ENCODE peak calls at places on chromosomes 13 and 19, in six cellular contexts. D is kidney, G is cardiac muscle cell, T is ascending aorta, R is RWPE2, N is Caco-2. I is an unnamed sample.

GRCh38 chr13:27401210-27401609 is 23.2 kb upstream of the GTF3A start:
- DNase-seq in T (no peak), N (no peak), D (no peak), G (no peak), R (no peak), I (no peak)

GRCh38 chr19:4456566-4456842 is 1.1 kb downstream of the UBXN6 start:
- DNase-seq in N (no peak), R (no peak), T (no peak), D (no peak), G (peak; percentile 81), I (no peak)

GRCh38 chr19:1618157-1619093 is 13.2 kb upstream of the UQCR11 start:
- DNase-seq in R (peak; percentile 44), G (peak; percentile 20), D (peak; percentile 63), T (no peak), N (peak; percentile 59), I (no peak)

GRCh38 chr19:54162241-54162805 is 2.8 kb upstream of the LENG1 start:
- DNase-seq in G (peak; percentile 73), D (peak; percentile 96), T (peak; percentile 39), N (peak; percentile 94), R (peak; percentile 89), I (no peak)

GRCh38 chr13:94280357-94280756 is 199.1 kb downstream of the DCT start:
- DNase-seq in G (no peak), N (no peak), D (no peak), R (no peak), T (no peak), I (no peak)

GRCh38 chr13:48723168-48723567 is 69.4 kb downstream of the CYSLTR2 start:
- DNase-seq in G (no peak), T (no peak), N (no peak), R (no peak), D (no peak), I (no peak)

GRCh38 chr13:95184317-95184716 is 116.9 kb downstream of the ABCC4 start:
- DNase-seq in G (no peak), T (no peak), D (no peak), R (no peak), N (no peak), I (no peak)

GRCh38 chr19:6425732-6426686 is 1.4 kb upstream of the KHSRP start:
- DNase-seq in G (no peak), D (no peak), R (no peak), N (peak; percentile 68), T (no peak), I (no peak)

GRCh38 chr13:75481176-75482069 is 546 bp downstream of the TBC1D4 start:
- DNase-seq in N (peak; percentile 60), T (no peak), G (peak; percentile 33), R (peak; percentile 41), D (peak; percentile 86), I (no peak)

GRCh38 chr13:73983109-73983508 is 151.1 kb downstream of the KLF12 start:
- DNase-seq in G (peak; percentile 20), T (no peak), R (no peak), N (no peak), D (no peak), I (no peak)

GRCh38 chr13:22047082-22047784 is 376.4 kb downstream of the FGF9 start:
- DNase-seq in R (no peak), T (no peak), D (no peak), N (no peak), G (no peak), I (no peak)

GRCh38 chr19:1863638-1864479 is 480 bp upstream of the KLF16 start:
- DNase-seq in D (peak; percentile 97), T (peak; percentile 57), G (peak; percentile 97), N (peak; percentile 91), R (peak; percentile 89), I (peak; percentile 94)

GRCh38 chr19:40739871-40740703 is 10.2 kb downstream of the ACTMAP start:
- DNase-seq in D (no peak), G (no peak), N (no peak), R (no peak), T (no peak), I (no peak)

GRCh38 chr13:104571161-104571889 is 1505.1 kb upstream of the SLC10A2 start:
- DNase-seq in R (no peak), D (no peak), G (peak; percentile 90), T (peak; percentile 43), N (peak; percentile 71), I (no peak)

GRCh38 chr19:33849551-33850147 is 53.0 kb downstream of the KCTD15 start:
- DNase-seq in R (no peak), D (no peak), G (no peak), N (no peak), T (no peak), I (no peak)

GRCh38 chr13:97724450-97724849 is 229.0 kb upstream of the IPO5 start:
- DNase-seq in G (peak; percentile 39), T (no peak), R (no peak), N (no peak), D (no peak), I (no peak)

GRCh38 chr19:56537442-56537841 is 1.3 kb upstream of the ZFP28 start:
- DNase-seq in N (no peak), R (no peak), G (no peak), D (no peak), T (no peak), I (no peak)

GRCh38 chr13:38661276-38661675 is 25.6 kb upstream of the FREM2 start:
- DNase-seq in R (no peak), D (no peak), N (no peak), G (peak; percentile 36), T (no peak), I (no peak)

GRCh38 chr19:38152461-38153379 is 71.3 kb downstream of the DPF1 start:
- DNase-seq in T (no peak), R (no peak), G (peak; percentile 64), N (no peak), D (no peak), I (no peak)

GRCh38 chr13:44199627-44200207 is 173.9 kb upstream of the SERP2 start:
- DNase-seq in R (no peak), G (no peak), D (no peak), T (no peak), N (no peak), I (no peak)

GRCh38 chr19:20186163-20186562 is 19.1 kb downstream of the ZNF486 start:
- DNase-seq in T (no peak), D (no peak), G (peak; percentile 5), N (no peak), R (no peak), I (no peak)

GRCh38 chr13:24719139-24719538 is 38.9 kb downstream of the ATP12A start:
- DNase-seq in G (no peak), T (no peak), D (no peak), N (no peak), R (no peak), I (no peak)

DNA sequence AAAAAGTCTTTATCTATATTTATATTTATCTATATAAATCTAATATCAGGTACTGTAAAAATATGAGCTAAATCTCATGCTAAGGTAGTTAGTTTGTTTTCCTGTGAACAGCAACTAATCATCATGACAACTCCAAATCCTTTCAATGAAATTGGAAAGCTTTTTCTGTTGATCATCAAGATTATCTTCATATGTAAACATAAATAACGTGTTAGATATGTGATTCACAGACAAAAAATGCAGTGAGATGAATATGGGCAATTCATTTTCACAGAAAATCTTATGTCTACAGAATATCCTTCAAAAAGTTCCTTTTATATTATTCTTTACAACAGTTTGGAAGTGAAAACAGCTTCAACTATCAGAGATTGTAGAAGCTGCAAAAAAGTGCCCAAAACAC is 41.7 kb upstream of the EEF1AKMT1 start:
- DNase-seq in T (no peak), N (no peak), R (no peak), D (no peak), G (no peak), I (no peak)
- TF ChIP-seq CTCF in T (no peak), N (no peak), R (no peak), D (no peak), G (no peak), I (no peak)

GRCh38 chr13:69604698-69605097 is 502.9 kb upstream of the ATXN8OS start:
- DNase-seq in R (no peak), N (no peak), G (no peak), D (no peak), T (no peak), I (no peak)

GRCh38 chr13:69600811-69601210 is 506.8 kb upstream of the ATXN8OS start:
- DNase-seq in T (no peak), R (no peak), N (no peak), G (no peak), D (no peak), I (no peak)

GRCh38 chr13:69601661-69602060 is 506.0 kb upstream of the ATXN8OS start:
- DNase-seq in N (no peak), T (no peak), G (no peak), R (no peak), D (no peak), I (no peak)

DNA sequence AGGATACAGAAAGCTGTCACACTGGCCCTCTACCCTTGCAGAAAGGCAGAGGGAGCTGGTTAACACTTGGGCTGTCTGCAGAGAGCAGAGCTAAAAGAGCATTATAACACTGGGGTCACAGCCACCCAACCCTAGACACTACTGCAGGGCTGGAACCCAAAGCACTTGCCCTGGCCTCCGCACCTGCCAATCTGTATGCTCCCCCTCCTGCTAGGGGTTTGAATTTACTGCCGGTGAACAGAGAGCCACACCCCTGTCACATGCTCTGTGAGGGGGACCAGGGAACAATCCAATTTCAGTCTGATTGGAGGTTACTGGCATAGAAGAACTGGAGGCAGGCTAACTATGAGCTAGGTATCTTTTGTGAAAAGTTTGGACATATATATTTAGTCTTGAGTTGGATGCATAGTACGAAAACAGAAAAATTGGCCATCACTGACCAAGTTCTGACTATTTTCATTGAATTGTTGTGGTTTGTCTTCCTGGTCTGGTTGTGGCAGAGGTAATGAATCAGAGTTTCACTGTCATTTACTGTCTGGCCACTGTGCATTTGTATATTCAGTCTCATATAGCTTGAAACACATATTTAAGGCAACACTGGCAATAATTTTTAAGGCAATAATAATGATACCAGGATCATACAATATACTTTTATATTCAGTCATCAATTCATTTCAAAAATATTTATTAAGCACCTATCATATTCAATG is 504.3 kb upstream of the ATXN8OS start:
- DNase-seq in G (no peak), N (no peak), D (no peak), R (no peak), T (no peak), I (no peak)
- TF ChIP-seq CTCF in G (no peak), N (no peak), D (no peak), R (no peak), T (no peak), I (no peak)

DNA sequence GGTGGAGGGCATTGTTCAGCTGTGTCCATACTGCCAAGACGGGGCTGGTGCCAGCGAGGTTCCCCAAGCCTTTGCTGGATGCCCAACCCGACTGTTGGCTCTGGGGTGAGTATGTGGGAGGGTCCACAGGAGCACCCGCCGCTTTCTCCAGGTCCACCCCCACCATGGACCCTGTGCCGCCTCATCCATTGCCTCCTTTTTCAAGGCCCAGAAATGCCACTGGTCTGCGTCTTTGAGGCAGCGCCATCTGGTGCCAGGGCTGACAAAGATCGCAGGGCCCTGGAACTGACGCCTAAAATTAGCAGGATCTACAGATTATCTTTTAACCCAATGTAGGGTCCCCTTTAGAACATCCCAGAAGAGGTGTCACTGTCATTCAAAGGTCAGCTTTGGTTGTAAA is 34.6 kb downstream of the NFIX start:
- DNase-seq in R (no peak), T (no peak), N (no peak), D (no peak), G (no peak), I (no peak)
- TF ChIP-seq CTCF in R (peak; percentile 68), T (peak; percentile 50), N (no peak), D (no peak), G (peak; percentile 52), I (peak; percentile 57)

DNA sequence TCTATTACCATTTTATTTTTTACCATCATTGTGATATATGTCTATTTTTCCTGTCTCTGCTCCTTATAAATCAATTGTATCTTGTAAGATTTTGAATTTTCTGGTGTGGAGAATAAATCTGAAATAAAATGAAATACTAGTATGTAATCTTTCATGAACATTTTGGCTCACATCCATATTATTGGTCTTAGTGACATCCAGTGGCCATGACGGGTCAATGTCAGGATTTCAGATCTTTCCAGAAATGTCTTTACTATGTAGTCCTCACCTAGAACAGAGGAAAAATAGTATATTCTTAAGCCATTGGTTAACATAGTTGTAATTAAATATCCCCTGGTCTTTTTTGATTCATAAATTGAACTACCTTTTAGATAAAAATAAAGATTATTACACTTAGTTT is 109.8 kb upstream of the GPC6 start:
- DNase-seq in R (no peak), T (no peak), N (no peak), G (no peak), D (no peak), I (no peak)
- TF ChIP-seq CTCF in R (peak; percentile 31), T (no peak), N (no peak), G (no peak), D (peak; percentile 15), I (peak; percentile 53)